ENCODE peak calls at places on chromosomes 3 and 15, in seven cellular contexts. C is IMR-90; S is CD8-positive, alpha-beta T cell; W is transverse colon; F is psoas muscle; N is body of pancreas; O is DND-41. Q is an unnamed sample. For H3K4me1, the result is how much of the 10 kb centered on the place peaks cover.

GRCh38 chr3:62051506-62051905 is 321.8 kb downstream of the FEZF2 start:
- DNase-seq in C (peak), S (no peak), W (peak), F (no peak), N (peak), O (no peak), Q (no peak)

GRCh38 chr15:79930509-79930908 is 33.7 kb upstream of the MTHFS start:
- DNase-seq in C (no peak), S (no peak), W (no peak), F (no peak), N (no peak), O (no peak), Q (no peak)

GRCh38 chr3:184737641-184738518 is 26.0 kb upstream of the MAGEF1 start:
- DNase-seq in C (peak), S (no peak), W (no peak), F (no peak), N (no peak), O (no peak), Q (no peak)

GRCh38 chr3:152835311-152836102 is 576 bp downstream of the P2RY1 start:
- DNase-seq in C (peak), S (no peak), W (peak), F (peak), N (peak), O (no peak), Q (peak)

GRCh38 chr15:78730955-78731354 is 80.3 kb downstream of the ADAMTS7 start:
- DNase-seq in C (no peak), S (no peak), W (no peak), F (no peak), N (no peak), O (no peak), Q (peak)

GRCh38 chr3:141353652-141354495 is 14.4 kb upstream of the ZBTB38 start:
- DNase-seq in C (no peak), S (no peak), W (no peak), F (no peak), N (no peak), O (no peak), Q (no peak)

GRCh38 chr15:60548101-60548500 is 69.2 kb upstream of the ICE2 start:
- DNase-seq in C (no peak), S (no peak), W (no peak), F (no peak), N (no peak), O (no peak), Q (no peak)

GRCh38 chr3:32189693-32190092 is 48.8 kb upstream of the CMTM8 start:
- DNase-seq in C (no peak), S (no peak), W (no peak), F (no peak), N (no peak), O (no peak), Q (no peak)

GRCh38 chr15:89107984-89108383 is 19.7 kb downstream of the ABHD2 start:
- DNase-seq in C (no peak), S (no peak), W (no peak), F (no peak), N (no peak), O (no peak), Q (no peak)

GRCh38 chr3:156749244-156749643 is 74.9 kb downstream of the TIPARP start:
- DNase-seq in C (peak), S (no peak), W (no peak), F (no peak), N (no peak), O (no peak), Q (no peak)

GRCh38 chr3:121627211-121627610 is 33.5 kb downstream of the HCLS1 start:
- DNase-seq in C (no peak), S (no peak), W (no peak), F (no peak), N (no peak), O (no peak), Q (no peak)

GRCh38 chr15:73901126-73901810 is 25.0 kb upstream of the LOXL1 start:
- DNase-seq in C (no peak), S (no peak), W (no peak), F (no peak), N (no peak), O (no peak), Q (no peak)

GRCh38 chr3:64837126-64837738 is 149.4 kb upstream of the ADAMTS9 start:
- DNase-seq in C (no peak), S (no peak), W (no peak), F (no peak), N (no peak), O (no peak), Q (no peak)

GRCh38 chr15:99845009-99845408 is 111.8 kb upstream of the LYSMD4 start:
- DNase-seq in C (peak), S (no peak), W (no peak), F (no peak), N (no peak), O (no peak), Q (no peak)

GRCh38 chr3:78941587-78941986 is 826.2 kb downstream of the ROBO1 start:
- DNase-seq in C (peak), S (no peak), W (no peak), F (no peak), N (no peak), O (no peak), Q (no peak)

GRCh38 chr3:169627789-169628188 is 35.7 kb downstream of the MECOM start:
- DNase-seq in C (no peak), S (no peak), W (no peak), F (no peak), N (peak), O (no peak), Q (peak)

GRCh38 chr3:62585861-62586260 is 212.5 kb upstream of the FEZF2 start:
- DNase-seq in C (peak), S (no peak), W (no peak), F (no peak), N (no peak), O (no peak), Q (no peak)

GRCh38 chr15:62497356-62497755 is 332.3 kb upstream of the C2CD4B start:
- DNase-seq in C (peak), S (no peak), W (no peak), F (no peak), N (no peak), O (no peak), Q (no peak)

GRCh38 chr3:179541596-179541995 is 21.1 kb upstream of the ACTL6A start:
- DNase-seq in C (no peak), S (no peak), W (no peak), F (no peak), N (no peak), O (no peak), Q (no peak)

GRCh38 chr3:184377882-184378445 is at the start of gene THPO:
- DNase-seq in C (no peak), S (no peak), W (no peak), F (peak), N (peak), O (no peak), Q (no peak)

GRCh38 chr15:83510001-83510400 is 62.9 kb downstream of the SH3GL3 start:
- DNase-seq in C (no peak), S (no peak), W (no peak), F (no peak), N (no peak), O (no peak), Q (no peak)

GRCh38 chr3:150727653-150728502 is 24.2 kb upstream of the ERICH6 start:
- DNase-seq in C (no peak), S (no peak), W (peak), F (no peak), N (no peak), O (no peak), Q (no peak)

GRCh38 chr3:168736202-168736601 is 640.5 kb upstream of the GOLIM4 start:
- DNase-seq in C (no peak), S (no peak), W (no peak), F (no peak), N (no peak), O (no peak), Q (no peak)

GRCh38 chr3:168094580-168094876 is 1.2 kb downstream of the GOLIM4 start:
- DNase-seq in C (no peak), S (no peak), W (no peak), F (no peak), N (no peak), O (no peak), Q (peak)

GRCh38 chr3:184786271-184787010 is 25.5 kb upstream of the VPS8 start:
- DNase-seq in C (peak), S (no peak), W (peak), F (peak), N (no peak), O (no peak), Q (no peak)

GRCh38 chr3:68447885-68448284 is 484.5 kb downstream of the TAFA4 start:
- DNase-seq in C (no peak), S (no peak), W (no peak), F (no peak), N (no peak), O (no peak), Q (no peak)

GRCh38 chr3:149641011-149641728 is 16.7 kb downstream of the WWTR1 start:
- DNase-seq in C (no peak), S (no peak), W (no peak), F (no peak), N (no peak), O (no peak), Q (no peak)

GRCh38 chr15:41698779-41699178 is 38.6 kb downstream of the MGA start:
- DNase-seq in C (peak), S (no peak), W (no peak), F (no peak), N (no peak), O (no peak), Q (no peak)

GRCh38 chr3:174101244-174101643 is 703.7 kb downstream of the NLGN1 start:
- DNase-seq in C (peak), S (no peak), W (no peak), F (no peak), N (no peak), O (no peak), Q (no peak)

GRCh38 chr3:159828542-159828943 is 160.1 kb upstream of the IL12A start:
- DNase-seq in C (peak), S (no peak), W (no peak), F (no peak), N (no peak), O (no peak), Q (no peak)

GRCh38 chr15:90022345-90022744 is 21.2 kb downstream of the ZNF710 start:
- DNase-seq in C (no peak), S (no peak), W (peak), F (no peak), N (no peak), O (no peak), Q (no peak)

GRCh38 chr3:137998643-137999042 is 11.3 kb upstream of the CLDN18 start:
- DNase-seq in C (no peak), S (no peak), W (no peak), F (no peak), N (no peak), O (no peak), Q (no peak)

GRCh38 chr3:11476814-11477213 is 166.9 kb downstream of the VGLL4 start:
- DNase-seq in C (no peak), S (no peak), W (no peak), F (no peak), N (no peak), O (no peak), Q (no peak)

DNA sequence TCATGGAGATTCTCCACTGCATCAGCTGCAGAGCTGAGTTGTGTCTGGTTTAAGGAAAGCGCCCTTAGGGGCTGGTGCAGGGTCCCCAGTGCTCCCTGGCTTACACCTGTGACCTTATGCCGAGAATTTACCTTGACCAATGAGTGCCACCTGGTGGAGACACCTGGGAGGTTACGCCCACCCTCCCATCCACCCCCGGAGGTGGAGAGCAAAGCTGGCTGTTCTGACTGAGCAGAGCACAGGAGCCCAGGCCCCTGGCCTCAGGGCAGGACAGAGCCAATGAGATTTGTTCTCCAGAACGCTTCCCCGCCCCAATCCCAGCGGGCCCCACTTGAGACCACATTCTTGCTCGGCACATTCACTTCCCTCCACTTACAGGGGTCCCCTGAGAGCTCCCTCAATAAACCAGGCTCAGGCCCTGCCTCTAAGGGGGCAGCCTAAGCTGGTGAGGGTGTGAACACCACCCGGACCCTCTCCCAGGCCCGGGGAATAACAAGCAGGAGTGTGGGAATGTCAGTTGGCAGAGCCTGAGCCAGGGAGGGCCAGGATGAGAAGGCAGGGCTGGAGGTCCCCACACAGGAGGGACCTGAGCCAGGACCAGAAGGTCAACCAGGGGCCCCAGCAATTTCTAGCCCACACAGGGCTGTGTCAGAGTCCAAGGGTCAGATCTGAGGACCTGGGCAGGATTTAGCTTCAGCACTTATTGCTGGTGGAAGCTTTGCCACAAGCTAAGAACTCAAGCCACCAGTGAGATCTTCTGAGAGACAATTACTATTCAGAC is 117.1 kb downstream of the TPRA1 start:
- DNase-seq in C (no peak), S (no peak), W (no peak), F (no peak), N (no peak), O (peak), Q (no peak)
- TF ChIP-seq CTCF in C (no peak), S (no peak), W (peak), F (no peak), N (no peak), O (peak), Q (no peak)

GRCh38 chr3:101850327-101851048 is 1.2 kb downstream of the NFKBIZ start:
- DNase-seq in C (peak), S (peak), W (no peak), F (no peak), N (no peak), O (peak), Q (no peak)

GRCh38 chr3:101852983-101853382 is 3.7 kb downstream of the NFKBIZ start:
- DNase-seq in C (no peak), S (no peak), W (no peak), F (no peak), N (no peak), O (no peak), Q (no peak)

GRCh38 chr3:101852315-101852714 is 3.0 kb downstream of the NFKBIZ start:
- DNase-seq in C (no peak), S (no peak), W (no peak), F (no peak), N (no peak), O (no peak), Q (no peak)

GRCh38 chr3:101851072-101851471 is 1.8 kb downstream of the NFKBIZ start:
- DNase-seq in C (no peak), S (no peak), W (no peak), F (no peak), N (no peak), O (no peak), Q (no peak)

DNA sequence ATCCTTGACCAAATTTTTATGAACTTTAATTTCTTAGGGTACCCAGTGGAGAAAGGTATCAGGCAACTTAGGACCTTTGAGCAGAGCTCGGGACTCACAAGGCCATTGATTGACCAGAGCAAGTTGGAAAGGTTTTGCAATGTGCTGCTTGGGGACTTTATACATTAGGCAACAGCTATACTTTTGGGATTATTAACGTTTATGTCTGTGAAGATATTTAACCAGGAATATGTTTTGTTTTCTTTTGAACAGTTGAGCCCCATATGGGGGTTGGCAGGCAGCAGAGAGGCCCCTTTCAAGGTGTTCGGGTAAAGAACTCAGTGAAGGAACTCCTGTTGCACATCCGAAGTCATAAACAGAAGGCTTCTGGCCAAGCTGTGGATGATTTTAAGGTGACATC is 2.5 kb downstream of the NFKBIZ start:
- DNase-seq in C (no peak), S (no peak), W (no peak), F (no peak), N (no peak), O (no peak), Q (no peak)
- H3K4me1 ChIP-seq in C (under half), S (under half), W (under half), F (under half), N (half or more), O (under half), Q (under half)

DNA sequence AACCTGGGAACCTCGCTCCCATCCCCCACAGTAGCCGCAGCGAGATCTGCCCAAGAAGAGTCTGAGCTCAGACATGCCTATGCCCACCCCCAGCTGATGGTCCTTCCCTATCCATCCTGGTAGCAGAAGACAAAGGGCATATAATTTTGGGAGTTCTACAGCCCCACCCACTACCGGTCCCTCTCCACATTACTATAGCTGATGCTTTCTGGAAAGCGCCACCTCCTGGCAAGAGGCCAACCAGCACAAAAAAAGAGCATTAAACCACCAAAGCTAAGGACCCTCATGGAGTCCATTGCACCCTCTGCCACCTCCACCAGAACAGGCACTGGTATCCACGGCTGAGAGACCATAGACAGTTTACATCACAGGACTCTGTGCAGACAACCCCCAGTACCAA is 168.4 kb downstream of the MEGF11 start:
- DNase-seq in C (no peak), S (no peak), W (no peak), F (no peak), N (no peak), O (peak), Q (no peak)
- TF ChIP-seq CTCF in C (no peak), S (no peak), W (no peak), F (no peak), N (no peak), O (peak), Q (no peak)

DNA sequence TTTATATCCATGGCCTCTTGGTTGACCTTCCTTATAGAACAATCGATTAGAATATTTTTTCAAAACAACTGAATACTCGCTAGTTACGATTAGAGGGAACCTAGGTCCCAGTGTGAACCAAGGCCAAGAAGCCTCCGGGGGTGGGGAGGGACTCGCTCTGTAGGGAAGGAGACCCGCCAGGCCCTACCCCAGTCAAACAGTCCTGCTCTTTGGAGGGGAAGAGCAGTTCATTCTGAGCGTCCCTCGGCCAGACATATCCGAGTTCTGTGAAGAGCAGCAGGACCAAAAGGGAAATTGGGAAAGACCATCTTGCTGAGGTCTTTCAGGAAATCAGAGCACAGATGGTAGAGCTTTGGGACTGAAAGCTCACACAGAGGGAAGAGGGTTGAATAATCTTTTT is 137.3 kb upstream of the HES1 start:
- DNase-seq in C (no peak), S (peak), W (no peak), F (no peak), N (no peak), O (no peak), Q (no peak)
- H3K4me1 ChIP-seq in C (under half), S (under half), W (under half), F (half or more), N (under half), O (under half), Q (under half)

GRCh38 chr3:50158747-50159146 is 3.6 kb downstream of the SEMA3F start:
- DNase-seq in C (no peak), S (no peak), W (no peak), F (no peak), N (no peak), O (no peak), Q (no peak)
- TF ChIP-seq CTCF in C (no peak), S (no peak), W (no peak), F (no peak), N (no peak), O (no peak), Q (no peak)

GRCh38 chr3:189168711-189169110 is 3.1 kb upstream of the TPRG1 start:
- DNase-seq in C (no peak), S (no peak), W (no peak), F (no peak), N (no peak), O (no peak), Q (peak)

GRCh38 chr3:189170559-189170958 is 1.2 kb upstream of the TPRG1 start:
- DNase-seq in C (no peak), S (no peak), W (no peak), F (no peak), N (no peak), O (no peak), Q (peak)

GRCh38 chr3:189167027-189167766 is 4.6 kb upstream of the TPRG1 start:
- DNase-seq in C (no peak), S (no peak), W (peak), F (no peak), N (no peak), O (no peak), Q (peak)

GRCh38 chr3:189171707-189172106 is at the start of gene TPRG1:
- DNase-seq in C (no peak), S (no peak), W (no peak), F (no peak), N (no peak), O (no peak), Q (no peak)

DNA sequence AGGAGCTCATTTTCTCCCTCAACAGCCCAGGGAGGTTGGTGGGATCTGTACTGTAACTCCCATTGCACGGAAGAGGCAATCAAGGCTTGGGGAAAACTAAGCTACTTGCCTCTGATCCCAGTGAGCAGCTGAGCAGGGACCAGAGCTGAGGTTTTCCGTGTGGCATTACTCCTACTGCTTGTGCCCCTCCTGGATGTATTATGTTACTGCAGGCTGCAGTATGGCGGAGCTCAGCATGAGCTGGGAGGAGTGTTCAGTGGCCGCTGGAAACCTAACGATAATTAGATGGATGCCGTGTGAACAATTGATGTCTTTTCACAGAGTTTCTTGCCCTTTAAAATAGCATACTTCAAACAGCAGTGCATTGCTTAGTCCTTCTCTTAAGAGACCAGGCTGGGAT is 2.0 kb upstream of the TPRG1 start:
- DNase-seq in C (no peak), S (no peak), W (no peak), F (no peak), N (no peak), O (no peak), Q (peak)
- H3K4me1 ChIP-seq in C (under half), S (under half), W (under half), F (under half), N (under half), O (under half), Q (under half)

GRCh38 chr3:9933561-9934234 is at the start of gene CRELD1:
- DNase-seq in C (peak), S (peak), W (peak), F (peak), N (peak), O (peak), Q (peak)
- TF ChIP-seq CTCF in C (no peak), S (no peak), W (no peak), F (no peak), N (no peak), O (no peak), Q (no peak)